ENCODE peak calls at places on chromosomes 13 and 19, in six cellular contexts. I is A549, O is colonic mucosa, E is heart left ventricle, L is heart right ventricle, F is pancreas. Y is an unnamed sample. For H3K4me1 and H3K9me3, the result is how much of the 10 kb centered on the place peaks cover.

GRCh38 chr13:103299079-103299478 is 232.9 kb upstream of the SLC10A2 start:
- DNase-seq in L (no peak), E (no peak), O (peak), F (no peak), I (no peak), Y (peak)

GRCh38 chr13:23856008-23856750 is 33.0 kb downstream of the MIPEP start:
- DNase-seq in I (no peak), F (no peak), E (no peak), O (no peak), L (no peak), Y (no peak)

GRCh38 chr19:10727599-10728250 is 9.8 kb downstream of the DNM2 start:
- DNase-seq in O (no peak), E (no peak), L (no peak), I (no peak), F (no peak), Y (peak)

GRCh38 chr19:29121684-29122083 is 91.3 kb downstream of the UQCRFS1 start:
- DNase-seq in F (no peak), I (no peak), O (no peak), L (no peak), E (no peak), Y (no peak)

GRCh38 chr19:771332-771785 is 20.4 kb downstream of the MISP start:
- DNase-seq in L (no peak), E (no peak), I (no peak), F (no peak), O (no peak), Y (peak)

GRCh38 chr13:48431431-48431830 is 18.5 kb upstream of the LPAR6 start:
- DNase-seq in L (no peak), O (no peak), I (no peak), E (no peak), F (no peak), Y (no peak)

GRCh38 chr19:1315470-1316166 is 29.9 kb downstream of the EFNA2 start:
- DNase-seq in I (peak), F (peak), L (peak), O (peak), E (peak), Y (peak)

GRCh38 chr19:17579523-17580244 is 24.2 kb downstream of the COLGALT1 start:
- DNase-seq in L (peak), F (no peak), E (no peak), I (peak), O (peak), Y (peak)

GRCh38 chr19:3804429-3804828 is 18.2 kb upstream of the MATK start:
- DNase-seq in L (no peak), F (no peak), E (no peak), O (no peak), I (no peak), Y (no peak)

GRCh38 chr19:12000152-12000981 is 35.1 kb downstream of the ZNF433 start:
- DNase-seq in L (no peak), F (no peak), O (no peak), I (no peak), E (no peak), Y (no peak)

GRCh38 chr19:5691930-5692784 is 2.1 kb downstream of the RPL36 start:
- DNase-seq in E (no peak), L (no peak), I (no peak), F (no peak), O (no peak), Y (no peak)

GRCh38 chr13:38821753-38822551 is 135.1 kb downstream of the FREM2 start:
- DNase-seq in F (no peak), I (no peak), O (no peak), L (no peak), E (no peak), Y (peak)

GRCh38 chr19:55069137-55069858 is 6.3 kb upstream of the RDH13 start:
- DNase-seq in L (peak), F (no peak), I (peak), O (peak), E (no peak), Y (no peak)

GRCh38 chr13:30463820-30464495 is 1.8 kb downstream of the HMGB1 start:
- DNase-seq in E (peak), L (peak), I (no peak), O (peak), F (peak), Y (peak)

GRCh38 chr13:102310691-102311432 is 91.0 kb downstream of the FGF14 start:
- DNase-seq in O (no peak), E (no peak), F (no peak), I (no peak), L (no peak), Y (no peak)

GRCh38 chr19:3346677-3347353 is 19.6 kb upstream of the NFIC start:
- DNase-seq in O (peak), I (no peak), L (peak), F (peak), E (peak), Y (no peak)

GRCh38 chr13:25686831-25687495 is 315.2 kb downstream of the ATP8A2 start:
- DNase-seq in I (no peak), O (peak), L (no peak), F (no peak), E (no peak), Y (no peak)

GRCh38 chr13:53301449-53301848 is 272.8 kb downstream of the OLFM4 start:
- DNase-seq in F (no peak), I (no peak), O (no peak), L (no peak), E (no peak), Y (no peak)

GRCh38 chr13:46698910-46699460 is 98.0 kb downstream of the ESD start:
- DNase-seq in O (no peak), E (no peak), F (no peak), L (no peak), I (no peak), Y (no peak)

GRCh38 chr19:54178581-54179261 is 5.8 kb upstream of the TMC4 start:
- DNase-seq in E (no peak), I (no peak), O (peak), L (no peak), F (no peak), Y (no peak)

GRCh38 chr13:62879071-62879470 is 1463.4 kb upstream of the PCDH20 start:
- DNase-seq in E (no peak), F (no peak), O (no peak), L (no peak), I (no peak), Y (no peak)

GRCh38 chr19:48553676-48554384 is 1.9 kb downstream of the SULT2B1 start:
- DNase-seq in E (no peak), F (peak), I (peak), O (peak), L (no peak), Y (peak)

GRCh38 chr13:97892717-97893116 is 60.8 kb upstream of the IPO5 start:
- DNase-seq in O (no peak), L (no peak), F (no peak), E (no peak), I (no peak), Y (no peak)

GRCh38 chr19:32404939-32405430 is 585 bp upstream of the DPY19L3 start:
- DNase-seq in I (no peak), O (peak), E (peak), F (peak), L (peak), Y (peak)

GRCh38 chr19:30165228-30165813 is 206.9 kb upstream of the ZNF536 start:
- DNase-seq in O (no peak), I (no peak), F (no peak), L (no peak), E (no peak), Y (no peak)

GRCh38 chr19:23996549-23996948 is 81.9 kb downstream of the ZNF726 start:
- DNase-seq in F (no peak), L (no peak), I (peak), E (no peak), O (no peak), Y (peak)

GRCh38 chr13:25378528-25378927 is 6.8 kb downstream of the ATP8A2 start:
- DNase-seq in I (no peak), F (no peak), O (no peak), E (no peak), L (no peak), Y (no peak)

GRCh38 chr19:9323919-9324583 is at the start of gene ZNF559:
- DNase-seq in L (peak), I (peak), F (peak), E (peak), O (peak), Y (peak)

GRCh38 chr19:49677901-49678674 is 1.0 kb downstream of the PRMT1 start:
- DNase-seq in I (peak), F (peak), O (peak), E (peak), L (peak), Y (peak)

GRCh38 chr13:44300895-44301638 is 72.6 kb upstream of the SERP2 start:
- DNase-seq in E (no peak), I (peak), O (no peak), F (peak), L (peak), Y (no peak)

GRCh38 chr13:103282571-103283450 is 216.6 kb upstream of the SLC10A2 start:
- DNase-seq in E (no peak), L (no peak), O (no peak), I (peak), F (no peak), Y (no peak)

GRCh38 chr13:47508518-47509228 is 492.4 kb downstream of the SUCLA2 start:
- DNase-seq in L (peak), I (no peak), F (no peak), E (no peak), O (no peak), Y (no peak)

GRCh38 chr19:31908486-31909255 is 436.7 kb upstream of the ZNF507 start:
- DNase-seq in I (no peak), F (no peak), L (no peak), E (no peak), O (no peak), Y (no peak)

GRCh38 chr13:111177081-111177711 is 62.1 kb downstream of the ARHGEF7 start:
- DNase-seq in O (no peak), F (no peak), L (peak), E (peak), I (no peak), Y (no peak)
- H3K4me1 ChIP-seq in O (under half), F (under half), L (half or more), E (half or more), I (under half), Y (under half)

GRCh38 chr19:19670070-19670551 is 1.5 kb downstream of the ZNF101 start:
- DNase-seq in I (no peak), E (no peak), L (no peak), O (peak), F (no peak), Y (peak)

GRCh38 chr19:19672816-19673215 is 4.2 kb downstream of the ZNF101 start:
- DNase-seq in E (no peak), F (no peak), I (no peak), O (no peak), L (no peak), Y (no peak)

GRCh38 chr19:19679176-19680073 is 10.8 kb downstream of the ZNF101 start:
- DNase-seq in E (no peak), I (no peak), O (no peak), F (no peak), L (no peak), Y (no peak)

GRCh38 chr19:19677579-19677978 is 8.9 kb downstream of the ZNF101 start:
- DNase-seq in L (no peak), F (no peak), O (no peak), E (no peak), I (no peak), Y (no peak)

DNA sequence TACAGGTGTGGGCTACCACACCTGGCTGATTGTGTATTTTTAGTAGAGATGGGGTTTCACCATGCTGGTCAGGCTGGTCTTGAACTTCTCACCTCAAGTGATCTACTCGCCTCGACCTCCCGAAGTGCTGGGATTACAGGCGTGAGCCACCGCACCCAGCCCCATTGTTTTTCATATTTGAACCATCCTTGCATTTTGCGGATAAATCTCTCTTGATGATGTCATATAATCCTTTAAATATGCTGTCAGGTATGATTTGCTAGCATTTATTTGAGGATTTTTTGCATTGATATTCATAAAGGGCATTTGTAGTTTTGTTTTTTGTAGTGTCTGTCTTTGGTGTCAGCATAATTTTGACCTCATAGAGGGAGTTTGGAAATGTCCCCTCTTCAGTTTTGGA is 5.7 kb downstream of the ZNF101 start:
- DNase-seq in E (no peak), I (no peak), O (no peak), L (no peak), F (no peak), Y (no peak)
- H3K9me3 ChIP-seq in E (under half), I (half or more), O (under half), L (under half), F (under half), Y (under half)

GRCh38 chr13:93861818-93862217 is 617.7 kb downstream of the DCT start:
- DNase-seq in E (no peak), I (no peak), F (no peak), O (no peak), L (no peak), Y (no peak)

GRCh38 chr13:93857126-93857525 is 622.4 kb downstream of the DCT start:
- DNase-seq in E (no peak), F (no peak), I (no peak), O (no peak), L (no peak), Y (no peak)

GRCh38 chr13:93865235-93865634 is 614.2 kb downstream of the DCT start:
- DNase-seq in F (no peak), O (no peak), I (no peak), E (no peak), L (no peak), Y (no peak)

GRCh38 chr13:93859666-93860065 is 619.8 kb downstream of the DCT start:
- DNase-seq in F (no peak), I (no peak), E (no peak), L (no peak), O (no peak), Y (no peak)

DNA sequence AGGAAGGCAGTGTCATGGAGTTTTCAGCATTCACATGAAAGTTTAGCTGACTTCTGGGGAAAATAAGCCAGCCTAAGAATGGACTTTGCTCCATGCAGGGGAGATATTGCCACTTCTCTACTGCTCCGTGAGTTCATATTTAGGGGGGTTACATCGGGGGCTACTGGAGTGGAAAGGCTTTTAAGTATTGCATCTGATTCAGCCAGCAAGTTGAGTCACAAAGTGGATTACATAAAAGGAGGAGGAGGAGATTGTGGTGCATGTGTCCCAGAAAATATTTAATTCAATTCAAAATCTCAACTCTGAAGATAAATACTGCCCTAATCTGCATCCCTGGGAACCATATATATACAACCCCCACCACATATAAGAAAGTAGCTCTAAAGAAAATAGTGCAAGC is 617.2 kb downstream of the DCT start:
- DNase-seq in I (no peak), E (no peak), F (no peak), O (no peak), L (no peak), Y (no peak)
- H3K4me3 ChIP-seq in I (no peak), E (no peak), F (no peak), O (no peak), L (no peak), Y (no peak)

GRCh38 chr13:106505295-106505694 is 30.2 kb downstream of the EFNB2 start:
- DNase-seq in F (no peak), L (no peak), E (no peak), O (no peak), I (no peak), Y (no peak)

GRCh38 chr13:106506286-106506685 is 29.2 kb downstream of the EFNB2 start:
- DNase-seq in L (no peak), E (no peak), F (no peak), I (no peak), O (no peak), Y (peak)

GRCh38 chr13:106503272-106503671 is 32.2 kb downstream of the EFNB2 start:
- DNase-seq in F (no peak), L (no peak), O (no peak), E (no peak), I (no peak), Y (no peak)

GRCh38 chr13:106500450-106500849 is 35.0 kb downstream of the EFNB2 start:
- DNase-seq in O (no peak), E (no peak), I (no peak), L (no peak), F (no peak), Y (no peak)

DNA sequence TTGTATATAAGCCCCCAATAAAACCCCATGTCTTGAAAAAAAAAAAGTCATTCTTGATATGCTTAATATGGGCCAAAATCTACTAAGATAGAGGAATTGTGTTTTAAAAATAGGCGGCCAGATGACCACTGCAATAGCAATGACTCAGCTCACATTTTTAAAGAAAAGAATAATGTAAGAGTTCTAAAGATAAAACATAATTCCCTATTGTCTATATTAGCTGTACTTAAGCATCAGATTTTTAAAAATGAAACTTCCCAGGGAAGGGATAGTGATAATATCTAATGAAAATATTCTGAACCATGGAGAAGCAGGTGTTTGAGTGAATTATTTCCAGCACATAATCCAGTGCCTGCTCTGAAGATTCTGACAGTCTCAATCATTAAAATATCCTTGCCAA is 31.7 kb downstream of the EFNB2 start:
- DNase-seq in I (no peak), O (no peak), E (no peak), L (no peak), F (no peak), Y (no peak)
- H3K4me1 ChIP-seq in I (under half), O (under half), E (under half), L (half or more), F (under half), Y (under half)

Y was measured in HAP-1.